ENCODE peak calls at places on chromosomes 16 and 17, in nine cellular contexts. T, P, H, M, V, I, U, C and N are unnamed samples.

GRCh38 chr16:84775262-84775810 is 44.4 kb upstream of the CRISPLD2 start:
- DNase-seq in T (no peak), P (no peak), H (no peak), M (no peak), V (no peak), I (no peak), U (no peak), C (no peak), N (no peak)

GRCh38 chr17:80087346-80088265 is 13.8 kb upstream of the GAA start:
- DNase-seq in T (no peak), P (no peak), H (no peak), M (no peak), V (no peak), I (no peak), U (no peak), C (no peak), N (no peak)

GRCh38 chr17:6893382-6894205 is 62.1 kb upstream of the TEKT1 start:
- DNase-seq in T (no peak), P (no peak), H (no peak), M (no peak), V (no peak), I (no peak), U (no peak), C (no peak), N (no peak)

GRCh38 chr16:70455910-70456309 is 1.5 kb downstream of the FCSK start:
- DNase-seq in T (no peak), P (no peak), H (no peak), M (no peak), V (no peak), I (no peak), U (no peak), C (no peak), N (no peak)

GRCh38 chr17:28227278-28228108 is 91.5 kb upstream of the TMEM97 start:
- DNase-seq in T (no peak), P (peak; percentile 35), H (peak; percentile 75), M (no peak), V (peak; percentile 12), I (peak; percentile 69), U (no peak), C (peak; percentile 40), N (no peak)

GRCh38 chr17:35531170-35531569 is 6.3 kb downstream of the SLFN12L start:
- DNase-seq in T (no peak), P (no peak), H (no peak), M (no peak), V (no peak), I (no peak), U (no peak), C (no peak), N (no peak)

GRCh38 chr17:8740486-8740885 is 4.2 kb downstream of the CCDC42 start:
- DNase-seq in T (no peak), P (peak; percentile 58), H (no peak), M (peak; percentile 33), V (peak; percentile 17), I (no peak), U (no peak), C (no peak), N (no peak)

GRCh38 chr17:68568581-68568980 is 32.6 kb downstream of the FAM20A start:
- DNase-seq in T (no peak), P (no peak), H (no peak), M (no peak), V (no peak), I (no peak), U (no peak), C (no peak), N (no peak)

GRCh38 chr16:16118337-16118736 is 105.0 kb downstream of the ABCC6 start:
- DNase-seq in T (no peak), P (no peak), H (no peak), M (no peak), V (no peak), I (no peak), U (no peak), C (no peak), N (no peak)

GRCh38 chr16:84598391-84598750 is 19.5 kb downstream of the COTL1 start:
- DNase-seq in T (no peak), P (no peak), H (no peak), M (no peak), V (no peak), I (no peak), U (no peak), C (no peak), N (no peak)